ENCODE peak calls at places on chromosomes 11 and 22, in eight cellular contexts. Y, R, A, I, L, W, H and Q are unnamed samples.
A peak's percentile ranks its signal among the peaks of the same experiment; 100 is the strongest.

GRCh38 chr11:45289369-45289768 is 3.2 kb upstream of the SYT13 start:
- DNase-seq in Y (no peak), R (no peak), A (no peak), I (no peak), L (no peak), W (no peak), H (no peak), Q (no peak)

GRCh38 chr11:69497221-69497787 is 15.8 kb downstream of the LINC01488 start:
- DNase-seq in Y (peak; percentile 80), R (no peak), A (no peak), I (no peak), L (no peak), W (peak; percentile 7), H (no peak), Q (no peak)

GRCh38 chr11:2700415-2701211 is 819 bp upstream of the KCNQ1OT1 start:
- DNase-seq in Y (peak; percentile 64), R (peak; percentile 69), A (peak; percentile 3), I (peak; percentile 25), L (peak; percentile 14), W (no peak), H (no peak), Q (no peak)

GRCh38 chr11:1760351-1761109 is 3.2 kb downstream of the CTSD start:
- DNase-seq in Y (peak; percentile 86), R (peak; percentile 36), A (no peak), I (no peak), L (no peak), W (peak; percentile 86), H (no peak), Q (no peak)

GRCh38 chr22:20206709-20207215 is 55.9 kb upstream of the CCDC188 start:
- DNase-seq in Y (peak; percentile 58), R (no peak), A (no peak), I (no peak), L (peak; percentile 13), W (no peak), H (no peak), Q (no peak)

GRCh38 chr22:31583861-31584485 is 78.0 kb downstream of the PISD start:
- DNase-seq in Y (no peak), R (no peak), A (no peak), I (no peak), L (no peak), W (no peak), H (no peak), Q (no peak)

GRCh38 chr11:111735262-111736116 is 30.7 kb downstream of the PPP2R1B start:
- DNase-seq in Y (peak; percentile 54), R (peak; percentile 16), A (no peak), I (no peak), L (no peak), W (peak; percentile 83), H (no peak), Q (no peak)

GRCh38 chr11:12507391-12507790 is 130.0 kb downstream of the PARVA start:
- DNase-seq in Y (no peak), R (no peak), A (no peak), I (no peak), L (no peak), W (no peak), H (no peak), Q (no peak)

GRCh38 chr11:12674936-12675696 is 895 bp downstream of the TEAD1 start:
- DNase-seq in Y (peak; percentile 38), R (peak; percentile 57), A (no peak), I (no peak), L (no peak), W (no peak), H (no peak), Q (no peak)

GRCh38 chr11:130585545-130585944 is 137.1 kb downstream of the ADAMTS15 start:
- DNase-seq in Y (no peak), R (no peak), A (no peak), I (no peak), L (no peak), W (no peak), H (no peak), Q (no peak)

GRCh38 chr11:22337571-22338464 is at the start of gene SLC17A6:
- DNase-seq in Y (no peak), R (peak; percentile 14), A (no peak), I (no peak), L (no peak), W (no peak), H (no peak), Q (no peak)

GRCh38 chr22:48605856-48606255 is 1221.8 kb downstream of the BRD1 start:
- DNase-seq in Y (no peak), R (no peak), A (no peak), I (no peak), L (no peak), W (no peak), H (no peak), Q (no peak)

GRCh38 chr11:69121621-69122336 is 34.0 kb upstream of the SMIM38 start:
- DNase-seq in Y (no peak), R (no peak), A (no peak), I (no peak), L (no peak), W (no peak), H (no peak), Q (no peak)

GRCh38 chr11:127454856-127455255 is 454.3 kb upstream of the KIRREL3 start:
- DNase-seq in Y (no peak), R (no peak), A (no peak), I (no peak), L (no peak), W (no peak), H (no peak), Q (no peak)